ENCODE peak calls at places on chromosomes 6 and 20, in four cellular contexts. J is pons; N is stimulated activated CD4-positive, alpha-beta T cell treated with anti-CD3 and anti-CD28 coated beads, Interleukin-2, amount 100 ng/mL, for 48 hours; Y is osteocyte. E is an unnamed sample.

GRCh38 chr6:154989457-154989856 is 5.7 kb upstream of the TIAM2 start:
- DNase-seq in Y (no peak), J (no peak), N (no peak), E (no peak)

GRCh38 chr6:107061125-107062020 is 33.4 kb downstream of the MTRES1 start:
- DNase-seq in N (no peak), J (no peak), Y (no peak), E (no peak)

GRCh38 chr20:9015984-9016324 is 52.9 kb upstream of the PLCB4 start:
- DNase-seq in N (no peak), J (no peak), Y (no peak), E (no peak)

GRCh38 chr6:32175711-32176475 is at the start of gene AGPAT1:
- DNase-seq in J (peak; percentile 98), N (peak; percentile 96), Y (peak; percentile 98), E (peak; percentile 100)

GRCh38 chr20:3660262-3661059 is 2.7 kb downstream of the GFRA4 start:
- DNase-seq in Y (no peak), J (no peak), N (no peak), E (no peak)

GRCh38 chr6:48613221-48613949 is 502.4 kb upstream of the PTCHD4 start:
- DNase-seq in N (no peak), Y (no peak), J (no peak), E (no peak)

GRCh38 chr6:106069478-106069877 is 16.7 kb upstream of the PRDM1 start:
- DNase-seq in N (no peak), Y (no peak), J (no peak), E (peak; percentile 51)

GRCh38 chr20:38730989-38731737 is 6.9 kb downstream of the SLC32A1 start:
- DNase-seq in N (peak; percentile 88), J (peak; percentile 30), Y (no peak), E (peak; percentile 92)

GRCh38 chr6:16322666-16323312 is 84.4 kb downstream of the GMPR start:
- DNase-seq in Y (no peak), N (peak; percentile 62), J (peak; percentile 90), E (no peak)

GRCh38 chr6:63516186-63516944 is 55.9 kb upstream of the LOC128125822 start:
- DNase-seq in N (no peak), Y (no peak), J (no peak), E (no peak)

GRCh38 chr6:72825265-72825918 is 203.5 kb downstream of the KCNQ5 start:
- DNase-seq in N (no peak), Y (no peak), J (no peak), E (no peak)

E was measured in Calu3.